ENCODE peak calls at places on chromosomes 4 and X, in seven cellular contexts. Z is K562, A is HepG2, J is H1, B is SK-N-SH, Y is GM12892, X is GM12878. W is an unnamed sample.

GRCh38 chr4:86441175-86441960 is 81.5 kb upstream of the MAPK10 start:
- DNase-seq in Z (no peak), A (no peak), J (no peak), B (peak), Y (no peak), X (peak), W (no peak)

GRCh38 chrX:100829730-100830129 is 9.5 kb downstream of the CSTF2 start:
- DNase-seq in Z (no peak), A (no peak), J (no peak), B (no peak), Y (no peak), X (peak), W (no peak)

GRCh38 chrX:39519213-39519544 is 578.6 kb downstream of the BCOR start:
- DNase-seq in Z (no peak), A (no peak), J (no peak), B (peak), Y (no peak), X (no peak), W (no peak)

GRCh38 chr4:23333946-23334878 is 555.6 kb downstream of the PPARGC1A start:
- DNase-seq in Z (peak), A (no peak), J (no peak), B (no peak), Y (no peak), X (peak), W (no peak)

GRCh38 chr4:27154706-27155105 is 294.1 kb downstream of the STIM2 start:
- DNase-seq in Z (no peak), A (no peak), J (no peak), B (no peak), Y (no peak), X (no peak), W (no peak)

GRCh38 chrX:327660-328126 is 9.1 kb upstream of the GTPBP6 start:
- DNase-seq in Z (no peak), A (no peak), J (no peak), B (no peak), Y (no peak), X (no peak), W (no peak)

GRCh38 chr4:158172558-158173258 is at the start of gene GASK1B:
- DNase-seq in Z (peak), A (peak), J (no peak), B (peak), Y (no peak), X (no peak), W (no peak)

GRCh38 chr4:72567821-72568620 is 1.0 kb downstream of the ADAMTS3 start:
- DNase-seq in Z (peak), A (peak), J (peak), B (peak), Y (peak), X (no peak), W (peak)

GRCh38 chr4:165440415-165440882 is 61.6 kb downstream of the CPE start:
- DNase-seq in Z (no peak), A (peak), J (no peak), B (peak), Y (no peak), X (no peak), W (no peak)

GRCh38 chr4:1793496-1793840 is 375 bp downstream of the FGFR3 start:
- DNase-seq in Z (peak), A (no peak), J (no peak), B (peak), Y (no peak), X (no peak), W (no peak)

GRCh38 chr4:22573198-22573597 is 57.3 kb upstream of the ADGRA3 start:
- DNase-seq in Z (no peak), A (no peak), J (no peak), B (no peak), Y (no peak), X (no peak), W (no peak)

DNA sequence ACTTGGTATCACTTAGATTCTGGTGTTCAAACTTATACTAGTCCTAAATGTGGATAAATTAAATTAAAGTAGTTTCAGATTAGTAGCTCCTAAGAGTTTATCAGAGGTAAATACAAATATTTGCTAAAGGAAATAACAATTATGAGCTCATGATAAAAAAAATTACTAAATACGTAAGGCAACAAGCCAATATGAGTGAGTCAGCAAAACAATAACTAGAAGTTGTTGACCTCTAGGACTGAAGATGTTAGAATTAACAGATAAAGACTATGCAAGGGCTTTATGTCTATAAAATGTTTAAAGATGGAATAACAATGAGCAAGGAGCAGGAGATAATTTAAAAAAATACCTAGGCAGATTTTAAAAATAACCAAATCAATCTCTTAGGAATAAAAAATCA is 195.8 kb downstream of the CLCN4 start:
- DNase-seq in Z (no peak), A (no peak), J (no peak), B (no peak), Y (no peak), X (no peak), W (no peak)
- TF ChIP-seq TAF1 in Z (no peak), A (no peak), J (no peak), B (no peak), Y (no peak), X (no peak), W (no peak)

DNA sequence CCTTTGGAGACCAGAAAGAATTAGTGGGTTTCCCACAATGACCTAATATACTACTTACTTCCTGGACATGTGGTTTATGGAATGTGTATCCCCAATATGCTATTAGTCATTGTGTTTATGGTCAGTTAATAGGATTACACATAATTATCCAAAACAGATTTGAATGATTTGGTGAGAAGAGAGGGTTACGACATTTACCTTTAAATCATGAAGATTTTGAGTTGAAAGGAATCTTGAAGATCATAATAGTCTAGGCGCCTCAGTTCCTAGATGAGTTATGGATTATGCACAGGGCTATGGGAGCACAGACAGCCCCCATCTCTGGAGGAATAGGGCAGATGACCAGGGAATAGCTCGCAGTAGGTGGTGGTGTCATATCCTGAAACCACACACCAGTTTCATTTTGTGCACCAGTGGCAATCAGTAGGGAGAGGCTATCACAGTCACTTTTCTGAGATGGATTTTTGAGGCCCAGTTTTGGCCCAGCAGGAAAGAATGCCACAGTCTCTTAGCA is 61.3 kb downstream of the SEPTIN11 start:
- DNase-seq in Z (no peak), A (no peak), J (no peak), B (no peak), Y (no peak), X (no peak), W (no peak)
- TF ChIP-seq TAF1 in Z (no peak), A (no peak), J (no peak), B (no peak), Y (no peak), X (no peak), W (no peak)

GRCh38 chr4:80221161-80221560 is 23.9 kb downstream of the PRDM8 start:
- DNase-seq in Z (no peak), A (no peak), J (no peak), B (no peak), Y (no peak), X (no peak), W (no peak)

GRCh38 chr4:80216100-80216761 is 18.9 kb downstream of the PRDM8 start:
- DNase-seq in Z (no peak), A (no peak), J (no peak), B (no peak), Y (no peak), X (no peak), W (no peak)

GRCh38 chr4:80225628-80226027 is 28.3 kb downstream of the PRDM8 start:
- DNase-seq in Z (no peak), A (no peak), J (no peak), B (no peak), Y (no peak), X (no peak), W (no peak)

GRCh38 chr4:80219301-80220025 is 22.2 kb downstream of the PRDM8 start:
- DNase-seq in Z (no peak), A (no peak), J (no peak), B (no peak), Y (no peak), X (no peak), W (no peak)

GRCh38 chr4:80220711-80221110 is 23.4 kb downstream of the PRDM8 start:
- DNase-seq in Z (no peak), A (no peak), J (no peak), B (no peak), Y (no peak), X (no peak), W (no peak)
- TF ChIP-seq TAF1 in Z (no peak), A (no peak), J (no peak), B (no peak), Y (no peak), X (no peak), W (no peak)

DNA sequence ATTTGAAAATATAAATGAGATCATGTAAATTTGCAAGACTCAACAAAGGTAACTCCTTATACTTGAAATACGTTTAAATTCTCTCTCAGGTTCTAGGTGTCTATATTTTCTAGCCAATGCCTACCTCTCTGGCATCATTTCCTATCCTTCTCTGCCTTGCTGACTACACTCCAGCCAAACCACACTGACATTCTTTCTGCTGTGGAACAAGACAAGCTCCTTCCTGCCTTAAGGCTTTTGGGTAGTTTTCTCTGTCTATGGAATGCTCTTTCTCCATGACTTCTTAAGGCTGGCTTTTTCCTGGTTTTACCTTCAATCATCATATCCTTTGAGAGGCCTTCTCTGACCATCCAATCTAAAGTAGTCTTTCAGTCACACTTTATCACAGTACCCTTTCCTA is 201.0 kb downstream of the SPRY1 start:
- DNase-seq in Z (no peak), A (no peak), J (no peak), B (no peak), Y (no peak), X (no peak), W (no peak)
- TF ChIP-seq TAF1 in Z (no peak), A (no peak), J (no peak), B (no peak), Y (no peak), X (no peak), W (no peak)

W was measured in GM12891.